ENCODE peak calls at places on chromosomes 12 and 14, in five cellular contexts. C is HCT116, W is H1, T is SK-N-SH, S is K562. Q is an unnamed sample.
A peak's percentile ranks its signal among the peaks of the same experiment; 100 is the strongest.

GRCh38 chr14:101151226-101151929 is 247.9 kb upstream of the RTL1 start:
- DNase-seq in T (no peak), C (peak; percentile 22), W (no peak), S (no peak), Q (no peak)

GRCh38 chr12:132610051-132610759 is at the start of gene LRCOL1:
- DNase-seq in C (no peak), S (no peak), T (peak; percentile 59), W (no peak), Q (no peak)

GRCh38 chr12:89160716-89161123 is 191.6 kb downstream of the DUSP6 start:
- DNase-seq in W (no peak), T (peak; percentile 14), C (no peak), S (no peak), Q (no peak)

GRCh38 chr14:64960762-64961276 is 11.3 kb downstream of the RAB15 start:
- DNase-seq in W (peak; percentile 78), T (peak; percentile 47), C (no peak), S (no peak), Q (peak; percentile 88)

GRCh38 chr14:24379907-24380746 is 12.1 kb downstream of the NFATC4 start:
- DNase-seq in T (no peak), C (no peak), W (no peak), S (no peak), Q (no peak)

GRCh38 chr14:25132734-25133422 is 82.9 kb upstream of the STXBP6 start:
- DNase-seq in W (peak; percentile 78), S (peak; percentile 41), T (peak; percentile 61), C (no peak), Q (peak; percentile 56)

GRCh38 chr14:100721568-100721967 is 5.1 kb upstream of the DLK1 start:
- DNase-seq in S (no peak), T (no peak), W (no peak), C (no peak), Q (no peak)

GRCh38 chr12:5200276-5201087 is 156.8 kb downstream of the KCNA5 start:
- DNase-seq in T (peak; percentile 64), C (peak; percentile 4), W (peak; percentile 93), S (peak; percentile 64), Q (no peak)

GRCh38 chr14:101123639-101124525 is 220.4 kb upstream of the RTL1 start:
- DNase-seq in S (no peak), W (peak; percentile 39), T (peak; percentile 11), C (no peak), Q (no peak)

GRCh38 chr14:75543258-75543657 is 21.0 kb downstream of the BATF start:
- DNase-seq in C (no peak), S (no peak), T (no peak), W (no peak), Q (no peak)

GRCh38 chr14:28101992-28102391 is 664.6 kb upstream of the FOXG1 start:
- DNase-seq in C (no peak), S (no peak), W (no peak), T (peak; percentile 3), Q (no peak)

GRCh38 chr14:28098863-28099262 is 667.7 kb upstream of the FOXG1 start:
- DNase-seq in S (no peak), W (no peak), C (no peak), T (peak; percentile 1), Q (no peak)

GRCh38 chr14:28097585-28097984 is 669.0 kb upstream of the FOXG1 start:
- DNase-seq in W (no peak), S (no peak), T (peak; percentile 7), C (no peak), Q (no peak)

DNA sequence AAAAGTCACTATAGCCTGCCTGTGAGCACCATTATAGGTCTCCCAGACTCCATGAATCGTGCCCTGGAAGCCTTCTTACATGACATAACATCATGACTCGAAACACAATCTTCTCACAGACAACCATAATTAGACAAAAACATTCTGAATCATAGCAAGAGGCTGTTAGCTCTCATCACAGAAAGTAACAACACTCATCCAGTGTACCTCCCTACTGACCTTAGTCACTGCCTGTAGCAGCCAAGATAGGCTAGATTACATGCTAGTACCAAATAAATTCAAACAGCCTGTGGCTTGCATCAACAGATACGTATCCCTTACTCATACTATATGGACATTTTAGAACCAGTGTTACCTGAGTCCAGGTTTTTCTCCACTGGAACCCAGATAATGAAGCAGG is 663.8 kb upstream of the FOXG1 start:
- DNase-seq in S (no peak), W (no peak), T (no peak), C (no peak), Q (no peak)
- TF ChIP-seq JUND in S (no peak), W (no peak), T (no peak), C (no peak), Q (no peak)

GRCh38 chr14:36750244-36750643 is 88.6 kb downstream of the PAX9 start:
- DNase-seq in S (no peak), T (no peak), W (no peak), C (no peak), Q (no peak)

GRCh38 chr14:36751920-36752319 is 90.3 kb downstream of the PAX9 start:
- DNase-seq in W (no peak), C (no peak), T (no peak), S (no peak), Q (no peak)

GRCh38 chr14:36757730-36758286 is 96.1 kb downstream of the PAX9 start:
- DNase-seq in W (no peak), C (no peak), T (no peak), S (no peak), Q (no peak)

GRCh38 chr14:36751116-36751515 is 89.5 kb downstream of the PAX9 start:
- DNase-seq in T (no peak), C (no peak), W (no peak), S (no peak), Q (peak; percentile 42)

DNA sequence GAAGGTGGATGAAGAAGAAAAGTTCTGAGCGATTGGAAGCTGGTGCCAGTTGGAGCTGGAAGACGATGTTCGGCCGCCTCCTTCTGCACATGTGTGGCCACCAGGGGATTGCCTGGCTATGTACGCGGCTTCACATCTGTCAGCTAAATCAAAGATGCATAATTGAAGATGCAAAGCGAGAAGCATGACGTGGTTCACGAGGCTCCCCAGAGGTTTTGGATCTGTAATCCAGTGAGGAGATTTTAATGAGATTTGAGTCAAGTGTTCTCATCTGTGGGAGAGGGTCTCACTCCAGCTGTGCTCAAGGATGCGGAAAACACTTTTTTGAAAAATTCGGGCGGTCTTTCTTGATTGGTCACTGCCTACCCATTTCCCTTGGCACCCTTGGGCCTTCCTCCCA is 94.6 kb downstream of the PAX9 start:
- DNase-seq in W (no peak), T (no peak), C (no peak), S (no peak), Q (no peak)
- TF ChIP-seq JUND in W (no peak), T (no peak), C (no peak), S (no peak), Q (no peak)

DNA sequence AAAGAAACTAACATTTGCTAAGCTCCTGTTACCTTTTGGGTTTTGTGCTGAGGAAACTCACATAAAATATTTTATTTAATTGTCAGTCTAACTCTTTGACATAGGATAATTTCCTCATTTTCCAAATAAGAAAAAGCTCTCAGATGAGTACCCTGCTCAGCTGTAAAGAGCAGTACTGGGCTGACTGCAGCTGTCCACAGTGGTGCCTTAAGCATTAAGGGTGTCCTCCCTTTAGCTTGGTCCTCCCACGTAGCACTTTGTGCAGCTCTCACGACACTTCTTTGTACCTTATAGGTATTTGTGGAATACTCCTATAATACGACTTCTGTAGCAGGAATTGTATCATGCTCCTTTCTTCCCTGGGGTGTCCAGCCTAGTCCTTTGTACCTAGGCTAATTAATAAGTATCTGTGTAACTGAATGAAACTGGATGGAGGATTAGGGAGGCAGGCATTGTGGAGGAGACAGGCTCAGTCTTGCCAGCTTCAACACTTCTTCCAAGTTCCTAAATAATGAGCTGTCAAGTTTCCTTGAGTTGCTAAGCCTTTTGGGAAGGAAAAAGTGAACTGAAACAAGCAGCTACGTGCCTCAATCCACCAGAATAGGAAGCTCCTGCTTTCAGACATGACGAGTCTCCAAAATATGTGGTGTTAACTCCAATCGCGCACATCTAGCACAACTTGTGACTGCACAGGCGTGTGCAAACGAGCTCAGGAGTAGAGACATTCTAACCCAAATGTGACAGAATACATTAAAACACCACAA is 123.0 kb downstream of the SLC38A4 start:
- DNase-seq in W (no peak), T (no peak), S (no peak), C (no peak), Q (no peak)
- TF ChIP-seq JUND in W (no peak), T (peak; percentile 18), S (no peak), C (no peak), Q (no peak)

GRCh38 chr12:52127683-52128450 is 48.4 kb downstream of the SMIM41 start:
- DNase-seq in T (peak; percentile 2), C (no peak), S (peak; percentile 1), W (no peak), Q (no peak)

GRCh38 chr12:52130695-52131094 is 51.2 kb downstream of the SMIM41 start:
- DNase-seq in T (peak; percentile 5), C (no peak), S (no peak), W (no peak), Q (no peak)

GRCh38 chr12:52126605-52127578 is 47.4 kb downstream of the SMIM41 start:
- DNase-seq in C (no peak), W (no peak), S (peak; percentile 7), T (peak; percentile 1), Q (no peak)

GRCh38 chr12:52137746-52138145 is 54.1 kb downstream of the KRT80 start:
- DNase-seq in T (no peak), C (no peak), S (no peak), W (no peak), Q (no peak)

DNA sequence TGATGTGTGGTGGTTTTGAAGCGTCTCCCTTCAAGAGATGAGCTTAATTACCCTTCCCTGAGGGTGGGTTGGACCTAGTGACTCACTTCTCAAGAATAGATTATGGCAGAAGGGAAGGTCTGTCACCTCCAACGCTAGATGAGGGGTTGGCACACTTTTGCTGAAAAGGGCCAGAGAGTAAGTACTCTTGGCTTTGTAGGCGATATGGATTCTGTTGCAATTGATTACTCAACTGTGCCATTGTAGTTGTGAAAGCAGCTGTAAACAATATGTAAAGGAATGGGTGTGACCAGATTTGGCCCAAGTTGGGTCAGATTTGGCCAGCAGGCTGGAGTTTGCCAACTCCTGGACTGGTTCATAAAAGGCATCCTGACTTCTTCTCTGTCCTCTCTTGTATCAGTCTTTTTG is 53.3 kb downstream of the SMIM41 start:
- DNase-seq in T (no peak), W (no peak), S (no peak), C (no peak), Q (no peak)
- TF ChIP-seq JUND in T (no peak), W (no peak), S (no peak), C (no peak), Q (no peak)

GRCh38 chr14:50055461-50056228 is 60.7 kb downstream of the VCPKMT start:
- DNase-seq in S (no peak), C (no peak), T (no peak), W (no peak), Q (no peak)
- TF ChIP-seq JUND in S (no peak), C (no peak), T (no peak), W (no peak), Q (no peak)

GRCh38 chr14:77615231-77616132 is 955 bp downstream of the SPTLC2 start:
- DNase-seq in W (no peak), T (peak; percentile 43), C (no peak), S (no peak), Q (peak; percentile 40)
- TF ChIP-seq JUND in W (no peak), T (no peak), C (no peak), S (no peak), Q (no peak)